ENCODE peak calls at places on chromosomes 7 and 10, in eight cellular contexts. One of them, this sample, is unnamed.

GRCh38 chr10:102773986-102774385 is 30.2 kb downstream of the WBP1L start:
- ATAC-seq in A549: no peak
- ATAC-seq in heart left ventricle: no peak
- ATAC-seq in body of pancreas: no peak
- ATAC-seq in HCT116: no peak
- ATAC-seq in right lobe of liver: peak; percentile 3
- ATAC-seq in GM12878: peak; percentile 74
- ATAC-seq in K562: no peak
- ATAC-seq in this sample: no peak

GRCh38 chr7:26696978-26697377 is 167.4 kb downstream of the SKAP2 start:
- ATAC-seq in A549: no peak
- ATAC-seq in heart left ventricle: no peak
- ATAC-seq in body of pancreas: no peak
- ATAC-seq in HCT116: no peak
- ATAC-seq in right lobe of liver: no peak
- ATAC-seq in GM12878: no peak
- ATAC-seq in K562: no peak
- ATAC-seq in this sample: no peak

GRCh38 chr10:6564367-6564766 is 15.7 kb downstream of the PRKCQ start:
- ATAC-seq in A549: no peak
- ATAC-seq in heart left ventricle: no peak
- ATAC-seq in body of pancreas: no peak
- ATAC-seq in HCT116: no peak
- ATAC-seq in right lobe of liver: no peak
- ATAC-seq in GM12878: peak; percentile 33
- ATAC-seq in K562: no peak
- ATAC-seq in this sample: no peak

GRCh38 chr10:23338155-23338828 is 6.3 kb downstream of the C10orf67 start:
- ATAC-seq in A549: peak; percentile 82
- ATAC-seq in heart left ventricle: no peak
- ATAC-seq in body of pancreas: peak; percentile 40
- ATAC-seq in HCT116: peak; percentile 91
- ATAC-seq in right lobe of liver: peak; percentile 98
- ATAC-seq in GM12878: peak; percentile 72
- ATAC-seq in K562: peak; percentile 47
- ATAC-seq in this sample: no peak

GRCh38 chr7:67843001-67843400 is 846.4 kb downstream of the TYW1 start:
- ATAC-seq in A549: no peak
- ATAC-seq in heart left ventricle: no peak
- ATAC-seq in body of pancreas: no peak
- ATAC-seq in HCT116: no peak
- ATAC-seq in right lobe of liver: no peak
- ATAC-seq in GM12878: no peak
- ATAC-seq in K562: no peak
- ATAC-seq in this sample: no peak

GRCh38 chr7:138243430-138243829 is 167.2 kb downstream of the AKR1D1 start:
- ATAC-seq in A549: peak; percentile 62
- ATAC-seq in heart left ventricle: no peak
- ATAC-seq in body of pancreas: peak; percentile 100
- ATAC-seq in HCT116: no peak
- ATAC-seq in right lobe of liver: peak; percentile 87
- ATAC-seq in GM12878: no peak
- ATAC-seq in K562: peak; percentile 99
- ATAC-seq in this sample: no peak

GRCh38 chr10:124474502-124475070 is 13.0 kb downstream of the LHPP start:
- ATAC-seq in A549: no peak
- ATAC-seq in heart left ventricle: no peak
- ATAC-seq in body of pancreas: no peak
- ATAC-seq in HCT116: peak; percentile 41
- ATAC-seq in right lobe of liver: no peak
- ATAC-seq in GM12878: no peak
- ATAC-seq in K562: no peak
- ATAC-seq in this sample: no peak

GRCh38 chr7:116732788-116733709 is 61.1 kb downstream of the MET start:
- ATAC-seq in A549: no peak
- ATAC-seq in heart left ventricle: no peak
- ATAC-seq in body of pancreas: peak; percentile 18
- ATAC-seq in HCT116: no peak
- ATAC-seq in right lobe of liver: no peak
- ATAC-seq in GM12878: no peak
- ATAC-seq in K562: no peak
- ATAC-seq in this sample: no peak

GRCh38 chr7:106126170-106126938 is 14.2 kb upstream of the SYPL1 start:
- ATAC-seq in A549: peak; percentile 36
- ATAC-seq in heart left ventricle: no peak
- ATAC-seq in body of pancreas: no peak
- ATAC-seq in HCT116: no peak
- ATAC-seq in right lobe of liver: no peak
- ATAC-seq in GM12878: no peak
- ATAC-seq in K562: peak; percentile 43
- ATAC-seq in this sample: no peak

GRCh38 chr10:131702521-131703356 is 198.1 kb upstream of the PPP2R2D start:
- ATAC-seq in A549: no peak
- ATAC-seq in heart left ventricle: no peak
- ATAC-seq in body of pancreas: no peak
- ATAC-seq in HCT116: no peak
- ATAC-seq in right lobe of liver: no peak
- ATAC-seq in GM12878: no peak
- ATAC-seq in K562: no peak
- ATAC-seq in this sample: no peak

GRCh38 chr7:148714498-148714897 is 15.8 kb downstream of the CUL1 start:
- ATAC-seq in A549: no peak
- ATAC-seq in heart left ventricle: no peak
- ATAC-seq in body of pancreas: no peak
- ATAC-seq in HCT116: no peak
- ATAC-seq in right lobe of liver: no peak
- ATAC-seq in GM12878: no peak
- ATAC-seq in K562: no peak
- ATAC-seq in this sample: no peak

GRCh38 chr7:134888141-134888740 is 98.1 kb upstream of the AGBL3 start:
- ATAC-seq in A549: no peak
- ATAC-seq in heart left ventricle: no peak
- ATAC-seq in body of pancreas: no peak
- ATAC-seq in HCT116: no peak
- ATAC-seq in right lobe of liver: no peak
- ATAC-seq in GM12878: no peak
- ATAC-seq in K562: no peak
- ATAC-seq in this sample: no peak

GRCh38 chr10:100805543-100806355 is 60.4 kb downstream of the PAX2 start:
- ATAC-seq in A549: peak; percentile 20
- ATAC-seq in heart left ventricle: no peak
- ATAC-seq in body of pancreas: no peak
- ATAC-seq in HCT116: no peak
- ATAC-seq in right lobe of liver: no peak
- ATAC-seq in GM12878: no peak
- ATAC-seq in K562: no peak
- ATAC-seq in this sample: no peak

GRCh38 chr7:135713836-135714470 is 14.0 kb downstream of the SLC13A4 start:
- ATAC-seq in A549: peak; percentile 13
- ATAC-seq in heart left ventricle: no peak
- ATAC-seq in body of pancreas: no peak
- ATAC-seq in HCT116: peak; percentile 8
- ATAC-seq in right lobe of liver: no peak
- ATAC-seq in GM12878: no peak
- ATAC-seq in K562: no peak
- ATAC-seq in this sample: no peak

GRCh38 chr7:130961128-130961601 is 227.2 kb upstream of the KLF14 start:
- ATAC-seq in A549: peak; percentile 79
- ATAC-seq in heart left ventricle: no peak
- ATAC-seq in body of pancreas: no peak
- ATAC-seq in HCT116: peak; percentile 69
- ATAC-seq in right lobe of liver: peak; percentile 33
- ATAC-seq in GM12878: peak; percentile 82
- ATAC-seq in K562: peak; percentile 57
- ATAC-seq in this sample: no peak
- TF ChIP-seq POLR2A in A549: peak; percentile 18
- TF ChIP-seq POLR2A in heart left ventricle: no peak
- TF ChIP-seq POLR2A in body of pancreas: no peak
- TF ChIP-seq POLR2A in HCT116: peak; percentile 66
- TF ChIP-seq POLR2A in right lobe of liver: no peak
- TF ChIP-seq POLR2A in GM12878: peak; percentile 95
- TF ChIP-seq POLR2A in K562: no peak
- TF ChIP-seq POLR2A in this sample: no peak

GRCh38 chr7:120996333-120996982 is 7.9 kb downstream of the CPED1 start:
- ATAC-seq in A549: no peak
- ATAC-seq in heart left ventricle: no peak
- ATAC-seq in body of pancreas: no peak
- ATAC-seq in HCT116: no peak
- ATAC-seq in right lobe of liver: peak; percentile 60
- ATAC-seq in GM12878: peak; percentile 45
- ATAC-seq in K562: peak; percentile 13
- ATAC-seq in this sample: peak; percentile 34

GRCh38 chr7:120995659-120996058 is 7.1 kb downstream of the CPED1 start:
- ATAC-seq in A549: no peak
- ATAC-seq in heart left ventricle: no peak
- ATAC-seq in body of pancreas: no peak
- ATAC-seq in HCT116: no peak
- ATAC-seq in right lobe of liver: no peak
- ATAC-seq in GM12878: no peak
- ATAC-seq in K562: no peak
- ATAC-seq in this sample: no peak

GRCh38 chr7:120993575-120994191 is 5.2 kb downstream of the CPED1 start:
- ATAC-seq in A549: no peak
- ATAC-seq in heart left ventricle: no peak
- ATAC-seq in body of pancreas: no peak
- ATAC-seq in HCT116: no peak
- ATAC-seq in right lobe of liver: no peak
- ATAC-seq in GM12878: no peak
- ATAC-seq in K562: peak; percentile 42
- ATAC-seq in this sample: no peak

GRCh38 chr7:120993011-120993574 is 4.6 kb downstream of the CPED1 start:
- ATAC-seq in A549: no peak
- ATAC-seq in heart left ventricle: no peak
- ATAC-seq in body of pancreas: no peak
- ATAC-seq in HCT116: no peak
- ATAC-seq in right lobe of liver: no peak
- ATAC-seq in GM12878: no peak
- ATAC-seq in K562: peak; percentile 13
- ATAC-seq in this sample: no peak

GRCh38 chr7:120994512-120995363 is 6.2 kb downstream of the CPED1 start:
- ATAC-seq in A549: no peak
- ATAC-seq in heart left ventricle: no peak
- ATAC-seq in body of pancreas: no peak
- ATAC-seq in HCT116: no peak
- ATAC-seq in right lobe of liver: no peak
- ATAC-seq in GM12878: no peak
- ATAC-seq in K562: peak; percentile 3
- ATAC-seq in this sample: no peak
- H3K27ac ChIP-seq in A549: no peak overlapping the region
- H3K27ac ChIP-seq in heart left ventricle: no peak overlapping the region
- H3K27ac ChIP-seq in body of pancreas: no peak overlapping the region
- H3K27ac ChIP-seq in HCT116: no peak overlapping the region
- H3K27ac ChIP-seq in right lobe of liver: no peak overlapping the region
- H3K27ac ChIP-seq in GM12878: no peak overlapping the region
- H3K27ac ChIP-seq in K562: peak overlapping the region; percentile 78
- H3K27ac ChIP-seq in this sample: no peak overlapping the region

GRCh38 chr10:13658864-13659685 is 72.3 kb downstream of the PRPF18 start:
- ATAC-seq in A549: no peak
- ATAC-seq in heart left ventricle: peak; percentile 52
- ATAC-seq in body of pancreas: no peak
- ATAC-seq in HCT116: no peak
- ATAC-seq in right lobe of liver: peak; percentile 60
- ATAC-seq in GM12878: no peak
- ATAC-seq in K562: no peak
- ATAC-seq in this sample: peak; percentile 36

GRCh38 chr10:13656337-13657183 is 69.8 kb downstream of the PRPF18 start:
- ATAC-seq in A549: no peak
- ATAC-seq in heart left ventricle: no peak
- ATAC-seq in body of pancreas: no peak
- ATAC-seq in HCT116: no peak
- ATAC-seq in right lobe of liver: no peak
- ATAC-seq in GM12878: no peak
- ATAC-seq in K562: no peak
- ATAC-seq in this sample: no peak

GRCh38 chr10:13658256-13658655 is 71.5 kb downstream of the PRPF18 start:
- ATAC-seq in A549: no peak
- ATAC-seq in heart left ventricle: no peak
- ATAC-seq in body of pancreas: no peak
- ATAC-seq in HCT116: no peak
- ATAC-seq in right lobe of liver: no peak
- ATAC-seq in GM12878: no peak
- ATAC-seq in K562: no peak
- ATAC-seq in this sample: no peak

GRCh38 chr10:13654846-13655245 is 68.1 kb downstream of the PRPF18 start:
- ATAC-seq in A549: no peak
- ATAC-seq in heart left ventricle: no peak
- ATAC-seq in body of pancreas: no peak
- ATAC-seq in HCT116: no peak
- ATAC-seq in right lobe of liver: no peak
- ATAC-seq in GM12878: no peak
- ATAC-seq in K562: no peak
- ATAC-seq in this sample: no peak

DNA sequence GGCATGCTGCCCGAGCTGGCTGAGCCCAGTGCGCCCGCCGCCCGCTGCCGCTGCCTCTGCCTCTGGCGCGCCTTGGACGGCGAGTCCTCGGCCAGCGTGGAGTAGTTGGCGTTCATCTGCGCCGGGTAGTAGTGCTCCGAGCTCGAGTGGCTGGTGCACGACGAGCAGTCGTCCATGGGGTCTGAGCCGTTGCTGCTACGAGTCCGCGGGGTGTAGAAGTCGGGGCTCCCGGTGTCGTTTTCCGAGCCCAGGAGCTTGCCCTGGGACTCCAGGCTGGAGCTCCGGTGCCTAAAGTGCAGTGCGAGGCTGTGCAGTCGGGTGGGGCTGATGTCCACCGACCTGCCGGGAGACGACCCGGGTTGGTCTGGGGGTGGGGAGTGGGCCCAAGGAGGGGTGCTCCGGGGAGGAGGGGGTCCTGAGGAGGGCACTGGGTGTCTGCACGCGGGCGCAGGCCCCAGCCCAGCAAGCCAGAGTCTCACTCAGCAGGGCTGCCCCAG is 70.5 kb downstream of the PRPF18 start:
- ATAC-seq in A549: no peak
- ATAC-seq in heart left ventricle: no peak
- ATAC-seq in body of pancreas: no peak
- ATAC-seq in HCT116: no peak
- ATAC-seq in right lobe of liver: no peak
- ATAC-seq in GM12878: no peak
- ATAC-seq in K562: no peak
- ATAC-seq in this sample: no peak
- TF ChIP-seq POLR2A in A549: no peak
- TF ChIP-seq POLR2A in heart left ventricle: no peak
- TF ChIP-seq POLR2A in body of pancreas: no peak
- TF ChIP-seq POLR2A in HCT116: no peak
- TF ChIP-seq POLR2A in right lobe of liver: no peak
- TF ChIP-seq POLR2A in GM12878: no peak
- TF ChIP-seq POLR2A in K562: no peak
- TF ChIP-seq POLR2A in this sample: no peak

DNA sequence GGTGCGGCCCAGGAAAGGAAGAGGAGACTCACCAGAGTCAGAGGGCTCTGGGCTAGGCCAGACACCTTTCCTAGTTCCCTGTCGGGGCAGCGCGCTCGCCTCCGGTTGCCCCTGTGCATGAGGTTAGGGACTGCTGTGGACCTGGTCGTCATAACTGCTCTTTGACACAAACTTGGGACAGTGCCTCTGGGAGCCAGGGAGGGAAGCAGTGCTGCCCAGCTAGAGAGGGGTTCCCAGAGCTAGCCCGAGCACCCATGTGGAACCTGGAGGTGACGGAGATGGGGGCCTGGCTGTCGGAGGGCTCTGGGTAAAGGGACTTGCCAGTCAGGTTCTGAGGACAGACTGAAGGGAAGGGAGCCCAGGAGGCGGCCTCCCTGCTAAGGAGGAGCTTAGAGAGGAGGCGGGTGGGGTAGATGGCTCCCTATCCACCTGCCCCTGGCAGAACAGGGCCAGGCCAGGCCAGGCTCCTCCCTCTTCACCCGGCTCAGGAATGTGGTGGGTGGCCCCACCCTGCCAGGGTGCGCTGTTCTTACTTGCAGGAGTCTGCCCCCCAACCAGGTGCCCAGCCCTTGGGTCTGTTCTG is 29.7 kb downstream of the AGAP3 start:
- ATAC-seq in A549: peak; percentile 2
- ATAC-seq in heart left ventricle: no peak
- ATAC-seq in body of pancreas: peak; percentile 51
- ATAC-seq in HCT116: peak; percentile 88
- ATAC-seq in right lobe of liver: no peak
- ATAC-seq in GM12878: no peak
- ATAC-seq in K562: no peak
- ATAC-seq in this sample: no peak
- H3K27ac ChIP-seq in A549: no peak overlapping the region
- H3K27ac ChIP-seq in heart left ventricle: no peak overlapping the region
- H3K27ac ChIP-seq in body of pancreas: peak overlapping the region; percentile 26
- H3K27ac ChIP-seq in HCT116: peak overlapping the region; percentile 82
- H3K27ac ChIP-seq in right lobe of liver: no peak overlapping the region
- H3K27ac ChIP-seq in GM12878: no peak overlapping the region
- H3K27ac ChIP-seq in K562: no peak overlapping the region
- H3K27ac ChIP-seq in this sample: peak overlapping the region; percentile 15